ENCODE peak calls at places on chromosomes 13 and 19, in eight cellular contexts. J is activated CD8-positive, alpha-beta memory T cell treated with anti-CD3 and anti-CD28 coated beads, Interleukin-2, amount 50 U/mL, for 4 hours; O is CD4-positive, alpha-beta memory T cell; P is effector CD4-positive, alpha-beta T cell; Z is NCI-H1048; U is frontal cortex; X is prostate gland; M is NCI-H510A. C is an unnamed sample.

GRCh38 chr13:110564472-110564985 is 3.0 kb upstream of the RAB20 start:
- DNase-seq in J (no peak), O (no peak), P (no peak), Z (no peak), U (no peak), X (no peak), M (no peak), C (no peak)

GRCh38 chr19:8655340-8655709 is 24.9 kb downstream of the NFILZ start:
- DNase-seq in J (peak; percentile 48), O (peak; percentile 28), P (peak; percentile 29), Z (no peak), U (no peak), X (no peak), M (no peak), C (peak; percentile 80)

GRCh38 chr13:32254416-32254815 is 60.7 kb downstream of the ZAR1L start:
- DNase-seq in J (no peak), O (no peak), P (no peak), Z (no peak), U (no peak), X (no peak), M (no peak), C (no peak)

GRCh38 chr19:35455616-35456201 is 7.7 kb downstream of the FFAR2 start:
- DNase-seq in J (no peak), O (no peak), P (no peak), Z (no peak), U (no peak), X (no peak), M (no peak), C (no peak)

GRCh38 chr19:6250024-6250605 is 29.7 kb downstream of the MLLT1 start:
- DNase-seq in J (no peak), O (no peak), P (no peak), Z (no peak), U (no peak), X (no peak), M (no peak), C (no peak)

GRCh38 chr19:54451331-54451871 is 2.4 kb downstream of the LENG8 start:
- DNase-seq in J (no peak), O (no peak), P (no peak), Z (no peak), U (no peak), X (no peak), M (no peak), C (no peak)

GRCh38 chr13:112767506-112768471 is 78.0 kb downstream of the ATP11A start:
- DNase-seq in J (no peak), O (no peak), P (no peak), Z (no peak), U (no peak), X (no peak), M (no peak), C (no peak)

GRCh38 chr19:18975864-18976263 is 34.8 kb upstream of the HOMER3 start:
- DNase-seq in J (no peak), O (no peak), P (no peak), Z (no peak), U (no peak), X (no peak), M (no peak), C (no peak)

GRCh38 chr19:50569023-50569697 is 925 bp upstream of the LRRC4B start:
- DNase-seq in J (no peak), O (no peak), P (no peak), Z (no peak), U (peak; percentile 13), X (no peak), M (no peak), C (no peak)

GRCh38 chr19:8526345-8527062 is 12.5 kb upstream of the ZNF414 start:
- DNase-seq in J (no peak), O (no peak), P (no peak), Z (peak; percentile 62), U (peak; percentile 87), X (peak; percentile 91), M (no peak), C (peak; percentile 73)

GRCh38 chr13:24220086-24220703 is 59.7 kb downstream of the SPATA13 start:
- DNase-seq in J (peak; percentile 42), O (peak; percentile 67), P (peak; percentile 51), Z (peak; percentile 51), U (peak; percentile 64), X (peak; percentile 56), M (peak; percentile 40), C (peak; percentile 53)

GRCh38 chr13:42990147-42990990 is 1.7 kb downstream of the EPSTI1 start:
- DNase-seq in J (no peak), O (peak; percentile 32), P (no peak), Z (no peak), U (no peak), X (no peak), M (no peak), C (peak; percentile 13)

GRCh38 chr19:30374791-30375650 is 2.8 kb downstream of the ZNF536 start:
- DNase-seq in J (no peak), O (no peak), P (no peak), Z (no peak), U (peak; percentile 69), X (no peak), M (no peak), C (no peak)

GRCh38 chr19:18939922-18940775 is 868 bp downstream of the HOMER3 start:
- DNase-seq in J (no peak), O (no peak), P (no peak), Z (no peak), U (peak; percentile 73), X (peak; percentile 20), M (no peak), C (no peak)

GRCh38 chr13:22212576-22212975 is 541.7 kb downstream of the FGF9 start:
- DNase-seq in J (no peak), O (no peak), P (no peak), Z (no peak), U (no peak), X (no peak), M (no peak), C (no peak)

GRCh38 chr13:28794370-28794769 is 25.8 kb upstream of the MTUS2 start:
- DNase-seq in J (no peak), O (no peak), P (no peak), Z (no peak), U (no peak), X (no peak), M (no peak), C (no peak)

GRCh38 chr19:43674630-43674982 is 4.6 kb upstream of the PLAUR start:
- DNase-seq in J (no peak), O (no peak), P (no peak), Z (no peak), U (no peak), X (no peak), M (no peak), C (no peak)